ENCODE peak calls at places on chromosomes 3 and 15, in six cellular contexts. One of them, this sample, is unnamed.

GRCh38 chr15:25527118-25527517 is 88.3 kb upstream of the UBE3A start:
- DNase-seq in Panc1: no peak
- DNase-seq in GM12878: no peak
- DNase-seq in SK-N-SH: no peak
- DNase-seq in GM23338: no peak
- DNase-seq in A549: no peak
- DNase-seq in this sample: no peak

GRCh38 chr15:94844533-94845390 is 613.4 kb downstream of the MCTP2 start:
- DNase-seq in GM12878: no peak
- DNase-seq in SK-N-SH: peak
- DNase-seq in A549: no peak
- DNase-seq in GM23338: peak
- DNase-seq in Panc1: no peak
- DNase-seq in this sample: peak

GRCh38 chr3:141738636-141739363 is 702 bp downstream of the RNF7 start:
- DNase-seq in A549: peak
- DNase-seq in SK-N-SH: peak
- DNase-seq in Panc1: peak
- DNase-seq in GM23338: no peak
- DNase-seq in GM12878: no peak
- DNase-seq in this sample: no peak

GRCh38 chr15:62600376-62600775 is 435.3 kb upstream of the C2CD4B start:
- DNase-seq in A549: no peak
- DNase-seq in GM12878: no peak
- DNase-seq in GM23338: no peak
- DNase-seq in Panc1: no peak
- DNase-seq in SK-N-SH: no peak
- DNase-seq in this sample: no peak

GRCh38 chr3:101999177-101999778 is 150.0 kb downstream of the NFKBIZ start:
- DNase-seq in SK-N-SH: no peak
- DNase-seq in Panc1: no peak
- DNase-seq in GM12878: no peak
- DNase-seq in A549: no peak
- DNase-seq in GM23338: no peak
- DNase-seq in this sample: no peak

GRCh38 chr3:134353171-134353825 is 20.9 kb downstream of the AMOTL2 start:
- DNase-seq in GM12878: no peak
- DNase-seq in A549: no peak
- DNase-seq in Panc1: no peak
- DNase-seq in SK-N-SH: no peak
- DNase-seq in GM23338: no peak
- DNase-seq in this sample: no peak

GRCh38 chr3:51123531-51123930 is 261.6 kb upstream of the MANF start:
- DNase-seq in GM23338: peak
- DNase-seq in Panc1: no peak
- DNase-seq in GM12878: no peak
- DNase-seq in A549: no peak
- DNase-seq in SK-N-SH: no peak
- DNase-seq in this sample: no peak

GRCh38 chr3:43893721-43894120 is 203.0 kb downstream of the ABHD5 start:
- DNase-seq in Panc1: no peak
- DNase-seq in GM23338: no peak
- DNase-seq in SK-N-SH: no peak
- DNase-seq in GM12878: no peak
- DNase-seq in A549: no peak
- DNase-seq in this sample: no peak

GRCh38 chr3:111285691-111286090 is 214.1 kb downstream of the NECTIN3 start:
- DNase-seq in A549: no peak
- DNase-seq in SK-N-SH: peak
- DNase-seq in Panc1: no peak
- DNase-seq in GM23338: no peak
- DNase-seq in GM12878: no peak
- DNase-seq in this sample: no peak
- TF ChIP-seq REST in A549: no peak
- TF ChIP-seq REST in SK-N-SH: no peak
- TF ChIP-seq REST in Panc1: no peak
- TF ChIP-seq REST in GM23338: no peak
- TF ChIP-seq REST in GM12878: no peak
- TF ChIP-seq REST in this sample: no peak

GRCh38 chr3:100210777-100211145 is 50.0 kb upstream of the TBC1D23 start:
- DNase-seq in A549: no peak
- DNase-seq in Panc1: no peak
- DNase-seq in GM23338: peak
- DNase-seq in SK-N-SH: no peak
- DNase-seq in GM12878: no peak
- DNase-seq in this sample: no peak
- TF ChIP-seq REST in A549: no peak
- TF ChIP-seq REST in Panc1: no peak
- TF ChIP-seq REST in GM23338: no peak
- TF ChIP-seq REST in SK-N-SH: no peak
- TF ChIP-seq REST in GM12878: no peak
- TF ChIP-seq REST in this sample: no peak

GRCh38 chr15:46326173-46326572 is 691.3 kb downstream of the SQOR start:
- DNase-seq in GM23338: no peak
- DNase-seq in Panc1: no peak
- DNase-seq in SK-N-SH: no peak
- DNase-seq in GM12878: no peak
- DNase-seq in A549: no peak
- DNase-seq in this sample: no peak
- TF ChIP-seq REST in GM23338: no peak
- TF ChIP-seq REST in Panc1: no peak
- TF ChIP-seq REST in SK-N-SH: no peak
- TF ChIP-seq REST in GM12878: no peak
- TF ChIP-seq REST in A549: no peak
- TF ChIP-seq REST in this sample: no peak

GRCh38 chr3:127444761-127445160 is 145.8 kb downstream of the TPRA1 start:
- DNase-seq in GM12878: no peak
- DNase-seq in GM23338: no peak
- DNase-seq in Panc1: no peak
- DNase-seq in SK-N-SH: no peak
- DNase-seq in A549: no peak
- DNase-seq in this sample: no peak
- TF ChIP-seq REST in GM12878: no peak
- TF ChIP-seq REST in GM23338: no peak
- TF ChIP-seq REST in Panc1: no peak
- TF ChIP-seq REST in SK-N-SH: no peak
- TF ChIP-seq REST in A549: no peak
- TF ChIP-seq REST in this sample: no peak

DNA sequence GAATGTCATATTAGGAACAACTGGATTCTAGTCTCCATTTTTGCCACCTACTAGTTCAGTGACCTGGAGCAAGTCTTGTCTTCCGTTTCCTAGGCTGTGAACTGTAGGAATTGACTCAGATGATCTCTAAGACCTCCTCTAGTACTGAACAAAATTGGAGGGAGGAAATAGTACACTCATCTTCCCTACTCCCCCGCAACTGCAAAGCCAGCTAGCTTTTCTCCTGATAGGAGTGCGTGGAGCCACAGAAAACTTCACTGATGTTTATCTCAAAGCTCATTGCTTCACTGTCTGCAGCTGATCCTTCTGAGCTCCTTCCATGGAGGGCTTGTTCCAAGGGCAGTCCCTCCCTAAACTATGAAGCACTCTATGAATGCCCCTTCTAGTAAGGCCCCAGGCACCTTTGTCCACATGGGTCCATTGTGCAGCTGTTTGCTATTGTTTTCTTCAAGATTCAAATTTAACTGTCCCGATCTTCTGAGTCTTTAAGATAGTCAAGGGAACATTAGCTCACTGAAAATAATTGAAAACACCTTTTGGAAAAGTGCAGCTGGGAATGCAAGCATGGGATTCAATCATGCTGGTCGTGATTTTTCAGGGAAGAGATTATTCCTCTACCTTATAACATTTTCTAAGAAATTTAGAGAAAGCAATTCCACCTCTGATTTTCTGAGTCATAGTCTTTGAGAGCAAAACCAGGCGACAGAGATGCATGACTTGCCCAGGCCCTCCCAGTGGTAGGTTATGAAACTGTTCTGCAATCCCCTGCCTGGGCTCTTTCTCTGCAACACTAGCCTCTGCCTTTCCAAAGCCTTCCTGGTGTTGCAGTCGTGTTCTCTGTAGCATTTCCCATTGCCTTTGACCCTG is 24.3 kb downstream of the FILIP1L start:
- DNase-seq in GM12878: no peak
- DNase-seq in Panc1: no peak
- DNase-seq in SK-N-SH: no peak
- DNase-seq in A549: peak
- DNase-seq in GM23338: peak
- DNase-seq in this sample: peak
- TF ChIP-seq REST in GM12878: no peak
- TF ChIP-seq REST in Panc1: no peak
- TF ChIP-seq REST in SK-N-SH: no peak
- TF ChIP-seq REST in A549: no peak
- TF ChIP-seq REST in GM23338: no peak
- TF ChIP-seq REST in this sample: no peak